ENCODE peak calls at places on chromosomes 5 and 9, in nine cellular contexts. V is A549; P is ACHN; D is IMR-90; F is upper lobe of right lung; U is activated CD4-positive, alpha-beta T cell treated with anti-CD3 and anti-CD28 coated beads, Interleukin-2, amount 50 U/mL, for 1 hour; Z is activated CD8-positive, alpha-beta memory T cell treated with anti-CD3 and anti-CD28 coated beads for 1 hour; M is stimulated activated CD4-positive, alpha-beta T cell treated with anti-CD3 and anti-CD28 coated beads, TNF-alpha, amount 100 ng/mL, for 24 hours; W is colonic mucosa. B is an unnamed sample.

GRCh38 chr9:78167356-78167755 is 68.5 kb upstream of the CEP78 start:
- DNase-seq in V (peak), P (no peak), D (no peak), F (no peak), U (no peak), Z (no peak), M (no peak), W (peak), B (no peak)

GRCh38 chr9:134592018-134592818 is 49.4 kb upstream of the COL5A1 start:
- DNase-seq in V (peak), P (no peak), D (peak), F (peak), U (no peak), Z (no peak), M (no peak), W (no peak), B (no peak)

GRCh38 chr5:119273391-119273839 is 82.4 kb upstream of the TNFAIP8 start:
- DNase-seq in V (no peak), P (no peak), D (no peak), F (peak), U (no peak), Z (no peak), M (no peak), W (no peak), B (no peak)

GRCh38 chr5:128854931-128855330 is 110.4 kb upstream of the SLC27A6 start:
- DNase-seq in V (no peak), P (no peak), D (no peak), F (no peak), U (no peak), Z (no peak), M (no peak), W (no peak), B (no peak)

GRCh38 chr9:111524731-111525055 is 286 bp upstream of the ZNF483 start:
- DNase-seq in V (no peak), P (no peak), D (no peak), F (no peak), U (no peak), Z (no peak), M (no peak), W (no peak), B (no peak)

GRCh38 chr5:141846031-141846430 is 32.2 kb downstream of the PCDH1 start:
- DNase-seq in V (no peak), P (no peak), D (peak), F (no peak), U (no peak), Z (no peak), M (no peak), W (no peak), B (no peak)

GRCh38 chr5:140075371-140075770 is 32.3 kb upstream of the NRG2 start:
- DNase-seq in V (no peak), P (peak), D (peak), F (no peak), U (no peak), Z (no peak), M (no peak), W (no peak), B (no peak)

GRCh38 chr9:112327718-112328450 is 5.5 kb downstream of the PTBP3 start:
- DNase-seq in V (no peak), P (no peak), D (no peak), F (no peak), U (no peak), Z (no peak), M (no peak), W (no peak), B (no peak)

GRCh38 chr9:78871452-78872331 is 574.8 kb downstream of the PSAT1 start:
- DNase-seq in V (peak), P (peak), D (peak), F (no peak), U (no peak), Z (no peak), M (no peak), W (no peak), B (no peak)

GRCh38 chr9:22134390-22134789 is 125.3 kb upstream of the CDKN2B start:
- DNase-seq in V (no peak), P (no peak), D (no peak), F (no peak), U (no peak), Z (no peak), M (no peak), W (no peak), B (no peak)

GRCh38 chr5:93078082-93079038 is 502.7 kb downstream of the NR2F1-AS1 start:
- DNase-seq in V (peak), P (peak), D (peak), F (no peak), U (no peak), Z (no peak), M (no peak), W (peak), B (no peak)

GRCh38 chr9:129640086-129640870 is 1.7 kb downstream of the ASB6 start:
- DNase-seq in V (no peak), P (no peak), D (peak), F (no peak), U (no peak), Z (no peak), M (no peak), W (no peak), B (no peak)

GRCh38 chr9:95097279-95097678 is 220.2 kb downstream of the FANCC start:
- DNase-seq in V (no peak), P (no peak), D (no peak), F (no peak), U (no peak), Z (no peak), M (no peak), W (no peak), B (no peak)

GRCh38 chr5:139903805-139904565 is 108.4 kb downstream of the PSD2 start:
- DNase-seq in V (no peak), P (peak), D (no peak), F (peak), U (no peak), Z (no peak), M (no peak), W (no peak), B (peak)

GRCh38 chr5:132099073-132099748 is 25.6 kb downstream of the CSF2 start:
- DNase-seq in V (no peak), P (no peak), D (no peak), F (no peak), U (peak), Z (no peak), M (peak), W (no peak), B (no peak)

GRCh38 chr5:29218138-29218537 is 1975.3 kb upstream of the CDH6 start:
- DNase-seq in V (peak), P (peak), D (no peak), F (no peak), U (no peak), Z (no peak), M (no peak), W (no peak), B (no peak)

GRCh38 chr5:132224721-132225120 is 2.9 kb downstream of the P4HA2 start:
- DNase-seq in V (no peak), P (no peak), D (peak), F (peak), U (no peak), Z (no peak), M (no peak), W (no peak), B (no peak)

GRCh38 chr5:42217791-42218190 is 205.4 kb upstream of the GHR start:
- DNase-seq in V (no peak), P (no peak), D (no peak), F (no peak), U (no peak), Z (no peak), M (no peak), W (no peak), B (no peak)

GRCh38 chr9:4855861-4856260 is 63.1 kb downstream of the RCL1 start:
- DNase-seq in V (no peak), P (no peak), D (peak), F (no peak), U (no peak), Z (no peak), M (no peak), W (no peak), B (no peak)

GRCh38 chr5:41068169-41068568 is 3.0 kb downstream of the MROH2B start:
- DNase-seq in V (no peak), P (no peak), D (no peak), F (no peak), U (no peak), Z (no peak), M (no peak), W (no peak), B (no peak)

GRCh38 chr9:122527193-122527592 is at the start of gene OR1N1:
- DNase-seq in V (no peak), P (no peak), D (no peak), F (no peak), U (no peak), Z (no peak), M (no peak), W (no peak), B (no peak)

GRCh38 chr5:170634236-170634990 is 130.6 kb downstream of the KCNIP1 start:
- DNase-seq in V (no peak), P (no peak), D (no peak), F (no peak), U (no peak), Z (no peak), M (no peak), W (no peak), B (no peak)

GRCh38 chr9:81529556-81530193 is 159.7 kb downstream of the TLE1 start:
- DNase-seq in V (peak), P (peak), D (peak), F (no peak), U (no peak), Z (no peak), M (no peak), W (no peak), B (no peak)

GRCh38 chr9:12996971-12997370 is 222.2 kb downstream of the LURAP1L start:
- DNase-seq in V (no peak), P (no peak), D (no peak), F (no peak), U (no peak), Z (no peak), M (no peak), W (no peak), B (no peak)

GRCh38 chr5:588406-588995 is 23.6 kb upstream of the CEP72 start:
- DNase-seq in V (no peak), P (no peak), D (no peak), F (peak), U (no peak), Z (no peak), M (no peak), W (no peak), B (no peak)

GRCh38 chr9:126915846-126916543 is 1.4 kb downstream of the RALGPS1 start:
- DNase-seq in V (no peak), P (no peak), D (no peak), F (no peak), U (no peak), Z (no peak), M (no peak), W (peak), B (no peak)

GRCh38 chr5:155616779-155617392 is 603.3 kb downstream of the KIF4B start:
- DNase-seq in V (peak), P (peak), D (no peak), F (peak), U (peak), Z (no peak), M (peak), W (peak), B (peak)

GRCh38 chr5:62791059-62791458 is 212.4 kb downstream of the LRRC70 start:
- DNase-seq in V (peak), P (peak), D (no peak), F (no peak), U (no peak), Z (no peak), M (no peak), W (no peak), B (no peak)

GRCh38 chr9:95509851-95510529 is 6.8 kb downstream of the PTCH1 start:
- DNase-seq in V (no peak), P (peak), D (no peak), F (no peak), U (no peak), Z (no peak), M (no peak), W (peak), B (no peak)

GRCh38 chr9:74645007-74645639 is 148.0 kb downstream of the RORB start:
- DNase-seq in V (peak), P (peak), D (no peak), F (no peak), U (no peak), Z (no peak), M (no peak), W (no peak), B (no peak)

GRCh38 chr5:51632794-51633193 is 249.5 kb downstream of the ISL1 start:
- DNase-seq in V (no peak), P (no peak), D (no peak), F (no peak), U (no peak), Z (no peak), M (no peak), W (no peak), B (no peak)

GRCh38 chr9:98775831-98776441 is 20.4 kb downstream of the ANKS6 start:
- DNase-seq in V (peak), P (peak), D (peak), F (no peak), U (no peak), Z (no peak), M (no peak), W (peak), B (peak)

GRCh38 chr5:132688536-132689409 is 15.0 kb downstream of the IL4 start:
- DNase-seq in V (no peak), P (no peak), D (peak), F (no peak), U (peak), Z (no peak), M (no peak), W (no peak), B (no peak)

GRCh38 chr5:10695055-10695649 is 65.9 kb downstream of the DAP start:
- DNase-seq in V (peak), P (peak), D (peak), F (peak), U (no peak), Z (no peak), M (no peak), W (peak), B (peak)

GRCh38 chr5:58944221-58944620 is 361.3 kb downstream of the RAB3C start:
- DNase-seq in V (no peak), P (no peak), D (peak), F (no peak), U (no peak), Z (no peak), M (no peak), W (no peak), B (no peak)

GRCh38 chr9:137032893-137033292 is 1.0 kb upstream of the FUT7 start:
- DNase-seq in V (no peak), P (no peak), D (no peak), F (peak), U (no peak), Z (no peak), M (no peak), W (no peak), B (no peak)